ENCODE peak calls at places on chromosomes 7 and 10, in seven cellular contexts. B is IMR-90, K is trophoblast cell, V is H9, G is mesendoderm, R is mesenchymal stem cell, Z is H1. D is an unnamed sample.

GRCh38 chr10:6017781-6018354 is 40.5 kb upstream of the IL15RA start:
- DNase-seq in K (no peak), V (no peak), Z (no peak), R (no peak), B (no peak), G (no peak), D (no peak)

GRCh38 chr10:95324436-95325268 is 33.8 kb upstream of the PDLIM1 start:
- DNase-seq in K (no peak), V (no peak), B (peak), G (no peak), Z (no peak), R (no peak), D (no peak)

GRCh38 chr7:2247141-2247985 is 5.3 kb downstream of the NUDT1 start:
- DNase-seq in B (no peak), G (peak), V (peak), K (peak), R (peak), Z (no peak), D (no peak)

GRCh38 chr10:69071610-69072009 is 16.3 kb upstream of the SRGN start:
- DNase-seq in R (no peak), K (no peak), B (no peak), G (no peak), V (no peak), Z (no peak), D (no peak)

GRCh38 chr7:82859106-82859850 is 303.4 kb downstream of the PCLO start:
- DNase-seq in B (peak), R (no peak), Z (no peak), G (peak), K (peak), V (no peak), D (no peak)

GRCh38 chr7:28533731-28534531 is 121.6 kb downstream of the CREB5 start:
- DNase-seq in V (no peak), R (no peak), B (peak), K (no peak), Z (no peak), G (no peak), D (no peak)

GRCh38 chr10:60099998-60100747 is 193.8 kb upstream of the CCDC6 start:
- DNase-seq in G (peak), K (peak), Z (no peak), R (peak), B (peak), V (no peak), D (peak)

GRCh38 chr7:39536926-39537325 is 29.3 kb upstream of the YAE1 start:
- DNase-seq in R (no peak), V (no peak), G (no peak), B (no peak), K (no peak), Z (no peak), D (no peak)

GRCh38 chr7:118184392-118184899 is 482 bp downstream of the LSM8 start:
- DNase-seq in K (no peak), Z (no peak), V (no peak), G (no peak), R (no peak), B (no peak), D (no peak)

GRCh38 chr10:92290076-92290836 is 622 bp downstream of the CPEB3 start:
- DNase-seq in Z (no peak), B (peak), G (peak), V (no peak), R (peak), K (peak), D (peak)

GRCh38 chr7:2967705-2968104 is 76.0 kb downstream of the CARD11 start:
- DNase-seq in G (no peak), R (no peak), V (no peak), K (no peak), Z (no peak), B (no peak), D (no peak)

GRCh38 chr10:71131096-71131495 is 81.3 kb upstream of the UNC5B start:
- DNase-seq in R (no peak), K (no peak), Z (no peak), V (no peak), B (no peak), G (no peak), D (no peak)

GRCh38 chr10:71075066-71075758 is 137.2 kb upstream of the UNC5B start:
- DNase-seq in Z (no peak), V (no peak), R (no peak), K (no peak), B (no peak), G (no peak), D (no peak)

GRCh38 chr7:131619336-131620305 is 63.2 kb upstream of the PODXL start:
- DNase-seq in B (peak), Z (no peak), G (peak), R (no peak), V (no peak), K (no peak), D (no peak)

GRCh38 chr10:61990761-61991135 is 89.2 kb downstream of the ARID5B start:
- DNase-seq in Z (no peak), G (no peak), V (no peak), R (peak), K (no peak), B (no peak), D (no peak)

GRCh38 chr10:115992554-115992953 is 280.5 kb downstream of the GFRA1 start:
- DNase-seq in R (no peak), V (no peak), K (no peak), Z (no peak), G (no peak), B (no peak), D (no peak)

GRCh38 chr7:103687981-103688380 is 242.0 kb upstream of the SLC26A5 start:
- DNase-seq in K (no peak), B (no peak), V (no peak), R (no peak), Z (no peak), G (no peak), D (no peak)

GRCh38 chr7:2928256-2928612 is 84.1 kb upstream of the GNA12 start:
- DNase-seq in Z (no peak), B (no peak), G (no peak), V (peak), R (no peak), K (no peak), D (no peak)

GRCh38 chr7:152851881-152852417 is 92.4 kb downstream of the ACTR3B start:
- DNase-seq in B (no peak), Z (no peak), K (peak), R (no peak), V (no peak), G (no peak), D (no peak)

GRCh38 chr7:73683056-73683915 is at the start of the genes BUD23 and DNAJC30:
- DNase-seq in R (peak), V (peak), B (peak), K (peak), Z (peak), G (peak), D (peak)

GRCh38 chr10:131946321-131946751 is 35.4 kb downstream of the BNIP3 start:
- DNase-seq in R (peak), G (no peak), B (peak), K (no peak), Z (no peak), V (no peak), D (no peak)

GRCh38 chr10:124461642-124462347 is at the start of gene LHPP:
- DNase-seq in B (peak), K (peak), V (peak), R (peak), Z (no peak), G (peak), D (peak)

GRCh38 chr10:110150981-110151380 is 56.4 kb upstream of the MXI1 start:
- DNase-seq in B (no peak), V (no peak), G (no peak), Z (no peak), R (no peak), K (no peak), D (no peak)

GRCh38 chr10:62637249-62638061 is 167.1 kb upstream of the ADO start:
- DNase-seq in V (no peak), B (peak), K (peak), R (peak), Z (no peak), G (no peak), D (no peak)

GRCh38 chr7:138449580-138449979 is 10.5 kb upstream of the TRIM24 start:
- DNase-seq in K (no peak), R (no peak), G (peak), Z (no peak), B (no peak), V (peak), D (no peak)

GRCh38 chr10:17257466-17258321 is 29.7 kb downstream of the VIM start:
- DNase-seq in B (peak), Z (no peak), G (peak), V (peak), R (peak), K (peak), D (peak)

GRCh38 chr10:99698504-99699080 is 33.3 kb downstream of the COX15 start:
- DNase-seq in G (no peak), B (no peak), Z (no peak), R (no peak), K (no peak), V (no peak), D (no peak)

GRCh38 chr7:75565129-75565528 is 73.0 kb downstream of the SPDYE5 start:
- DNase-seq in R (peak), V (no peak), B (peak), K (peak), G (peak), Z (no peak), D (no peak)

GRCh38 chr7:16609842-16610450 is 35.6 kb downstream of the ANKMY2 start:
- DNase-seq in G (no peak), V (no peak), Z (no peak), K (no peak), B (no peak), R (no peak), D (no peak)

GRCh38 chr7:16616122-16616521 is 29.4 kb downstream of the ANKMY2 start:
- DNase-seq in B (no peak), Z (no peak), R (no peak), V (no peak), G (no peak), K (no peak), D (no peak)

GRCh38 chr7:16616542-16616941 is 29.0 kb downstream of the ANKMY2 start:
- DNase-seq in R (no peak), B (no peak), V (peak), G (peak), Z (no peak), K (no peak), D (no peak)

GRCh38 chr7:16615234-16615633 is 30.3 kb downstream of the ANKMY2 start:
- DNase-seq in R (no peak), V (no peak), B (no peak), K (no peak), G (peak), Z (no peak), D (no peak)

GRCh38 chr7:16611711-16612110 is 33.8 kb downstream of the ANKMY2 start:
- DNase-seq in B (no peak), K (no peak), G (no peak), Z (no peak), R (no peak), V (no peak), D (no peak)
- H2BK120ac ChIP-seq in B (no peak), K (no peak), G (no peak), Z (no peak), R (no peak), V (no peak), D (no peak)

GRCh38 chr10:86107131-86107530 is 259.5 kb downstream of the GRID1 start:
- DNase-seq in Z (no peak), K (no peak), R (no peak), G (no peak), B (no peak), V (no peak), D (no peak)
- H4K8ac ChIP-seq in Z (no peak), K (no peak), R (no peak), G (no peak), B (no peak), V (no peak), D (no peak)

DNA sequence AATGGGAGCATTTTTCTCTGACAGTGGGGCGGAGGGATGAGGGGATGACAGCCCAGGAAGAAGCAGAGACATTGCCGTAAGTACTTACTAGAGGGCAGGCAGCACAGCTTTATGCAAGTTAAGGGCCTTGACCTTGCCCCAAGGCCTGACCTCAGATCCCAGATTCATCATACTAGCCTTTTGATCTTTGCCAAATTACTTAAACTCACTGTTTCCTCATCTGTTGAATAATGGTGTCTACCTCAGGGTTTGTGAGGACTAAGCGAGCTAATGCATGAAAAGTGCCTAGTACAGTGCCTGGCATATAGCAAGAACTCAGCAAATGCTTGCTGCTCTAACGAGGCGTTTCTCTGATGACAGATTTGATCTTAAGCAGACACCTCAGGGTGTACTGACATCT is 3.5 kb upstream of the SEMA4G start:
- DNase-seq in V (no peak), B (no peak), G (no peak), R (no peak), Z (no peak), K (no peak), D (no peak)
- H2BK120ac ChIP-seq in V (no peak), B (no peak), G (no peak), R (no peak), Z (no peak), K (no peak), D (no peak)

GRCh38 chr7:519429-519973 is at the start of gene PDGFA:
- DNase-seq in G (peak), R (peak), Z (no peak), B (peak), K (peak), V (no peak), D (no peak)

GRCh38 chr7:516216-516605 is 3.4 kb downstream of the PDGFA start:
- DNase-seq in K (peak), Z (no peak), G (peak), R (peak), B (no peak), V (no peak), D (no peak)

GRCh38 chr7:516606-517456 is 2.8 kb downstream of the PDGFA start:
- DNase-seq in B (peak), V (no peak), R (peak), G (peak), Z (no peak), K (peak), D (peak)

GRCh38 chr7:518630-519428 is 817 bp downstream of the PDGFA start:
- DNase-seq in G (peak), K (peak), Z (no peak), V (peak), B (peak), R (peak), D (no peak)

DNA sequence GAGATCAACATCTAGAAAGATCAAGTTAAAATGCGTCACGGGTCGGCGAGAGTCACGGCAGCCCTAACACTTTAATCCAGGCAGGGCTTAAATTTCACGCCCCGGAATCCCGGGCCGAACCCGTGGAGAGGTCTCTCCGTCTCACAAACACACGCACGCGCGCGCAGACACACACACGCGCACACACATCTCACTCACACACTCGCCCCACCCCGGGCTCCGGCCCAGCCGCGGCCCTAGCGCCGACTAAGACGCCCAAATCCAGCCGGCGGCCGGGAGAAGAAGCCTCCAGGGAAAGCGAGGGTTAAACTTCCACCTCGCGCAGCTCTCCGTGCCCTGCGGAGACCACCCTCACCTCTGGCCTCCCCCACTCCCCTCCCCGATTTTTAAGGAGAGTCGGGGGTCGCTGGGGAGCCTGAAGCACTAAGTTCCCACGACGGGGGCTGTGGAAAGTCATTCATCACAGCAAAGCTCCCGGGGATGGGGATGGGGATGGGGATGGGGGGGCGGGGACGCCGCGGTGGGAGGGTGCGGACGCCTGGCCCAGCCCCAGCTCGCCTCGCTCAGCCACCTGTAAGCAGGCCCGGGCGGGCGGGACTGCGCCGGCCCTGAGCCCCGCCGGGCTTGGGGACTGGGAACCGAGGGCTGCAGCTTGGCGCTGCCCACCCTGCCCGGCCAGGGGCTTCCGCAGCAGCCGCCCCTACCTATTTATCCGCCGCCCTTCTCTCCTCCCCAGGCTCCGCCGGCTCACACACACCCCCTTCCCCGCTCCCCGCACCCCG is 1.6 kb downstream of the PDGFA start:
- DNase-seq in K (peak), R (peak), V (no peak), Z (no peak), G (peak), B (peak), D (peak)
- H4K8ac ChIP-seq in K (peak), R (no peak), V (no peak), Z (no peak), G (no peak), B (no peak), D (no peak)

GRCh38 chr10:67861750-67862460 is 22.6 kb upstream of the SIRT1 start:
- DNase-seq in K (no peak), B (no peak), Z (peak), V (peak), R (no peak), G (peak), D (no peak)
- H2BK120ac ChIP-seq in K (no peak), B (no peak), Z (peak), V (no peak), R (no peak), G (peak), D (no peak)

GRCh38 chr10:28942012-28942411 is 264.7 kb downstream of the BAMBI start:
- DNase-seq in K (no peak), Z (no peak), V (no peak), B (no peak), R (no peak), G (no peak), D (no peak)
- H4K8ac ChIP-seq in K (no peak), Z (no peak), V (no peak), B (no peak), R (no peak), G (no peak), D (no peak)

DNA sequence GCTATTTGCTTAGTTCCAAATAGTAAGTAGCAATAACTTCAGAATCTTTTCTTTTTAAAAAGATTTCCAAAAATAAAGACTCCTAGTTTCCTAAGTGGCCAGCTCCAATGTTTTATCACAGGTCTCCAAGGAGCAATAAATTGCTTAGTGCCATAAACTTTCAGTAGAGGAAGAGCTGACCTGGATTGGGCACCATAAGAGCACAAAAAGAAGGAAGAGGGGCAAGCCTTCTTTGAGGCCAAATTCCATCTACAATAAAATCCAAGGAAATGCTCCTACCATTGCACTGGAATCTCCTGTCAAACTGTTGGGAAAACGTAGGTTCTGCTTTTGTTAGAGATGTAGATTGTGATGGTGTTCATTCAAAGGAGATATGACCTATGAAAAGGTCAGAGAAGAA is 64.0 kb downstream of the DENND2A start:
- DNase-seq in V (no peak), B (no peak), K (no peak), G (no peak), R (no peak), Z (no peak), D (no peak)
- H2BK120ac ChIP-seq in V (no peak), B (no peak), K (no peak), G (no peak), R (no peak), Z (no peak), D (no peak)